ENCODE peak calls at places on chromosomes 11 and 22, in five cellular contexts. D, U, I, M and C are unnamed samples.

GRCh38 chr22:33806191-33806590 is 114.1 kb downstream of the LARGE1 start:
- DNase-seq in M (no peak), I (no peak), D (no peak), U (no peak), C (peak; percentile 15)

GRCh38 chr11:433111-433510 is 8.7 kb downstream of the ANO9 start:
- DNase-seq in U (no peak), M (no peak), I (no peak), D (no peak), C (no peak)

GRCh38 chr11:116117326-116118137 is 613.3 kb upstream of the CADM1 start:
- DNase-seq in I (no peak), D (no peak), U (no peak), M (no peak), C (no peak)

GRCh38 chr11:45607995-45608394 is 57.4 kb downstream of the CHST1 start:
- DNase-seq in M (no peak), I (no peak), U (no peak), D (no peak), C (no peak)

GRCh38 chr22:33274214-33274828 is 216.1 kb upstream of the SYN3 start:
- DNase-seq in D (no peak), I (peak; percentile 27), M (peak; percentile 73), U (peak; percentile 36), C (no peak)

GRCh38 chr11:66231561-66231960 is 36.9 kb upstream of the RAB1B start:
- DNase-seq in M (no peak), U (no peak), I (no peak), D (no peak), C (no peak)

GRCh38 chr22:46293591-46294260 is 2.9 kb upstream of the GTSE1 start:
- DNase-seq in U (no peak), I (no peak), D (no peak), M (no peak), C (no peak)

GRCh38 chr11:84261707-84262106 is 975.5 kb upstream of the CCDC90B start:
- DNase-seq in I (no peak), U (no peak), M (peak; percentile 38), D (no peak), C (no peak)

GRCh38 chr11:125921042-125921441 is 16.7 kb downstream of the DDX25 start:
- DNase-seq in I (peak; percentile 62), D (no peak), M (no peak), U (no peak), C (no peak)

GRCh38 chr11:131924446-131925240 is 554.2 kb downstream of the NTM start:
- DNase-seq in I (no peak), U (no peak), M (no peak), D (no peak), C (no peak)

GRCh38 chr11:59866397-59866796 is at the start of gene TCN1:
- DNase-seq in M (no peak), I (no peak), D (no peak), U (no peak), C (no peak)

DNA sequence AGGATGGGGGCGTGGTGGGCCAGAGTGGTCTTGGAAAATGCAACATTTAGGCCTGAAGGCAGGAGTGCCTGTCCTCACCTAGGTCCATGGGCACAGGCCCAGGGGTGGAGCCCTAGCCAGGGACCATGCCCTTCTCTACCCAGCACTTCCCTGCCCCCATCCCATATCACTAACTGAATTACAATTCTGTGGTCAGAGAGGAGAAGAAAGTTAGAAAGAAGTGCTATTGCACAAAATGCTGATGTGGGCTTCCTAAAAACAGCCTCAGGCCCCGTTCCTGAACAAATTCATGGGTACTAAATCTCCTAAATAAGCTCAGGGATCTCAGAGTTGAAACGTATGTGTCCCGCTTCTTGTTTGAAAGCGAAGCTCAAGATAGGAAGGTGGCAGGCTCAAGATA is 3.5 kb upstream of the ASRGL1 start:
- DNase-seq in U (no peak), I (no peak), D (no peak), M (no peak), C (no peak)
- TF ChIP-seq ESRRA in U (no peak), I (no peak), D (no peak), M (no peak), C (no peak)

GRCh38 chr11:120432056-120433018 is 79.2 kb upstream of the GRIK4 start:
- DNase-seq in I (peak; percentile 51), U (peak; percentile 18), D (peak; percentile 38), M (no peak), C (peak; percentile 33)
- TF ChIP-seq ESRRA in I (no peak), U (peak; percentile 31), D (no peak), M (no peak), C (no peak)

GRCh38 chr22:19086417-19086816 is 35.8 kb downstream of the DGCR2 start:
- DNase-seq in M (no peak), I (no peak), D (no peak), U (peak; percentile 36), C (no peak)

GRCh38 chr22:19090586-19091127 is 31.6 kb downstream of the DGCR2 start:
- DNase-seq in D (no peak), M (no peak), U (peak; percentile 21), I (no peak), C (no peak)

GRCh38 chr22:19086944-19087343 is 35.3 kb downstream of the DGCR2 start:
- DNase-seq in M (no peak), U (peak; percentile 46), D (no peak), I (no peak), C (no peak)

GRCh38 chr22:19090183-19090582 is 32.0 kb downstream of the DGCR2 start:
- DNase-seq in D (no peak), I (no peak), U (peak; percentile 28), M (no peak), C (no peak)

GRCh38 chr22:19088866-19089595 is 33.2 kb downstream of the DGCR2 start:
- DNase-seq in U (peak; percentile 39), M (no peak), I (no peak), D (no peak), C (no peak)
- TF ChIP-seq ESRRA in U (no peak), M (no peak), I (no peak), D (no peak), C (no peak)

DNA sequence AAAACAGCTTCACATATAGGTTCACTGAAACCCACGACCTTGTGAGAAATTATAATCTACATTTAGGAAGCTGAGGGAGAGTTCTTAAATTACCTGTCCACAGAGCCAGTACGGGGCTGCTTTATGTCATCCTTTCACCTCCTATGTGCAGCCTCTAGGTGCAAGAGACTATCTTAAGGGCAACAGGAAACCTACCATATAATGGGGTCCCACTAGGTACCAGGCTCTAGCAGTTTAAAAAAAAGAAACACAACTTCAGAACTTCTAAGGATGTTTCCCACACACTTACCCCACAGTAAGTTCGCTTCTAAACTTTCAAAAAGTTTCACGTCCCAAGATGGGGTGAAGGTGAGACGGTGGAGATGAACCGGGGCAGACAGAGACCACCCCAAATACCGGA is 573 bp downstream of the STK33 start:
- DNase-seq in D (no peak), I (no peak), M (no peak), U (no peak), C (no peak)
- TF ChIP-seq ESRRA in D (no peak), I (no peak), M (no peak), U (no peak), C (no peak)

GRCh38 chr11:110097459-110098012 is 4.3 kb downstream of the ZC3H12C start:
- DNase-seq in M (no peak), U (no peak), I (no peak), D (no peak), C (no peak)
- TF ChIP-seq ESRRA in M (no peak), U (no peak), I (no peak), D (no peak), C (no peak)

GRCh38 chr11:114199051-114199450 is 97.1 kb upstream of the NNMT start:
- DNase-seq in D (no peak), I (no peak), U (no peak), M (no peak), C (no peak)

GRCh38 chr11:114200351-114200750 is 95.8 kb upstream of the NNMT start:
- DNase-seq in U (no peak), I (no peak), D (no peak), M (no peak), C (no peak)

GRCh38 chr11:114195981-114196731 is 100.0 kb upstream of the NNMT start:
- DNase-seq in I (no peak), M (no peak), U (no peak), D (no peak), C (no peak)

GRCh38 chr11:114196994-114197702 is 99.1 kb upstream of the NNMT start:
- DNase-seq in D (no peak), M (no peak), I (no peak), U (no peak), C (no peak)

GRCh38 chr11:114197799-114198500 is 98.2 kb upstream of the NNMT start:
- DNase-seq in I (no peak), M (no peak), U (no peak), D (no peak), C (no peak)
- TF ChIP-seq ESRRA in I (no peak), M (no peak), U (no peak), D (no peak), C (no peak)

GRCh38 chr11:134514354-134514951 is 102.4 kb upstream of the B3GAT1 start:
- DNase-seq in D (no peak), I (no peak), M (no peak), U (no peak), C (no peak)

GRCh38 chr11:134511255-134511654 is 99.2 kb upstream of the B3GAT1 start:
- DNase-seq in U (no peak), D (no peak), M (no peak), I (no peak), C (no peak)

GRCh38 chr11:134513585-134514120 is 101.6 kb upstream of the B3GAT1 start:
- DNase-seq in I (no peak), U (no peak), D (no peak), M (no peak), C (no peak)

GRCh38 chr11:134512061-134512460 is 100.0 kb upstream of the B3GAT1 start:
- DNase-seq in I (no peak), M (no peak), D (no peak), U (no peak), C (no peak)

GRCh38 chr11:134512791-134513538 is 100.9 kb upstream of the B3GAT1 start:
- DNase-seq in U (no peak), D (no peak), M (no peak), I (no peak), C (no peak)
- TF ChIP-seq ESRRA in U (no peak), D (no peak), M (no peak), I (no peak), C (no peak)